ENCODE peak calls at places on chromosomes 1 and 21, in nine cellular contexts. A, B, Q, W, Y, K, X, J and E are unnamed samples.

GRCh38 chr1:208059328-208060017 is 148.5 kb upstream of the CD34 start:
- DNase-seq in A (no peak), J (no peak), W (no peak), Y (no peak), K (no peak), Q (no peak), B (no peak), X (peak), E (peak)

GRCh38 chr1:9350011-9350907 is 57.6 kb downstream of the SPSB1 start:
- DNase-seq in K (no peak), B (no peak), J (no peak), Q (no peak), X (no peak), Y (no peak), W (peak), A (no peak), E (no peak)

GRCh38 chr21:29077651-29078090 is 4.2 kb upstream of the CCT8 start:
- DNase-seq in Y (no peak), W (no peak), Q (no peak), K (no peak), B (no peak), A (no peak), J (no peak), X (no peak), E (no peak)

GRCh38 chr1:214439352-214440119 is 111.9 kb downstream of the PTPN14 start:
- DNase-seq in X (peak), Q (peak), A (no peak), B (no peak), W (no peak), J (no peak), K (peak), Y (no peak), E (no peak)

GRCh38 chr1:202862672-202863560 is 26.0 kb downstream of the RABIF start:
- DNase-seq in Q (no peak), X (peak), Y (no peak), K (no peak), B (no peak), W (no peak), J (no peak), A (no peak), E (no peak)

GRCh38 chr1:150807257-150807637 is 813 bp downstream of the CTSK start:
- DNase-seq in J (no peak), K (no peak), B (no peak), Q (no peak), A (no peak), Y (no peak), W (no peak), X (no peak), E (no peak)

GRCh38 chr1:47856994-47857393 is 140.2 kb downstream of the TRABD2B start:
- DNase-seq in X (no peak), J (no peak), Y (no peak), Q (no peak), A (no peak), K (no peak), W (no peak), B (no peak), E (no peak)

GRCh38 chr1:211024901-211025300 is 109.0 kb downstream of the KCNH1 start:
- DNase-seq in J (no peak), W (no peak), Q (no peak), B (no peak), A (no peak), Y (no peak), K (no peak), X (no peak), E (no peak)

GRCh38 chr1:32953495-32953894 is 11.1 kb downstream of the RNF19B start:
- DNase-seq in X (no peak), B (no peak), W (no peak), J (no peak), Q (no peak), K (no peak), A (no peak), Y (no peak), E (no peak)

GRCh38 chr1:166390406-166390805 is 223.6 kb upstream of the FAM78B start:
- DNase-seq in W (no peak), A (no peak), J (no peak), B (no peak), K (no peak), Y (no peak), X (no peak), Q (no peak), E (no peak)

GRCh38 chr1:220803401-220804201 is 16.9 kb downstream of the MTARC1 start:
- DNase-seq in W (no peak), K (no peak), X (peak), Y (no peak), J (no peak), B (peak), A (no peak), Q (no peak), E (no peak)

GRCh38 chr1:20974069-20974468 is 187.0 kb upstream of the HP1BP3 start:
- DNase-seq in J (no peak), X (no peak), Q (peak), A (no peak), B (no peak), W (no peak), Y (no peak), K (no peak), E (no peak)

GRCh38 chr1:104125935-104126334 is 376.2 kb downstream of the AMY1C start:
- DNase-seq in Q (no peak), K (no peak), J (no peak), Y (no peak), B (no peak), A (no peak), X (no peak), W (no peak), E (no peak)

GRCh38 chr1:235275836-235276235 is 52.1 kb downstream of the ARID4B start:
- DNase-seq in Q (no peak), X (no peak), K (no peak), B (no peak), W (no peak), Y (no peak), A (no peak), J (no peak), E (no peak)

GRCh38 chr1:54051936-54052469 is 1.0 kb downstream of the TMEM59 start:
- DNase-seq in J (no peak), A (no peak), K (peak), Q (no peak), X (no peak), B (no peak), Y (no peak), W (no peak), E (no peak)

GRCh38 chr1:172874950-172875349 is 175.8 kb downstream of the TNFSF18 start:
- DNase-seq in Y (no peak), A (no peak), W (no peak), Q (no peak), X (no peak), K (no peak), B (no peak), J (no peak), E (no peak)

GRCh38 chr1:184555665-184556641 is 169.1 kb downstream of the C1orf21 start:
- DNase-seq in A (no peak), J (no peak), K (no peak), X (no peak), Y (no peak), Q (no peak), B (no peak), W (no peak), E (no peak)

GRCh38 chr1:153396461-153396860 is 5.6 kb upstream of the S100A8 start:
- DNase-seq in Y (no peak), W (no peak), K (no peak), X (no peak), A (no peak), J (no peak), B (no peak), Q (no peak), E (no peak)

GRCh38 chr1:53066941-53067738 is 5.1 kb downstream of the PODN start:
- DNase-seq in A (peak), X (no peak), K (no peak), Y (no peak), W (peak), J (no peak), B (no peak), Q (no peak), E (no peak)

DNA sequence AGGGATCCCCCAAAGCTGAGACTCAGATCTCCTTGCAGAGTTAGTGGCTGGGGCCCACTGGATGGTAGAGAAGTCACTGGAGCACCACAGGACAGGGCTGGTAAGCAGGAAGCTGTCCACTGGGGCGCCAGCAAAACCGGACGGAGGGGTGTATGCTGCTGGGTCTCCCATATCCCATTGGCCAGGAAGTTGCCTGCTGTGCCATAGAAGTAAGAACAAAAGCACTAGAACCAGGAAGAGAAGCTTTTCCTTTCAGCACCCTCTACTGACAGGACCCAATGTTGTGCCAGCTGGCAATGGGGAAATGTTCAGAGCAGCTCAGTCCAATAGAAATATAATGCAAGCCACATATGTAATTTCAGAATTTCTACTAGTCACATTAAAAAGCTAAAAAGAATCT is 146.6 kb downstream of the SPATA46 start:
- DNase-seq in Q (no peak), A (peak), W (no peak), K (peak), X (no peak), Y (no peak), J (no peak), B (no peak), E (peak)
- TF ChIP-seq CTCF in Q (peak), A (no peak), W (no peak), K (no peak), X (no peak), Y (peak), J (no peak), B (no peak), E (peak)

GRCh38 chr1:39833121-39833520 is 44.5 kb upstream of the BMP8B start:
- DNase-seq in Q (no peak), Y (no peak), A (no peak), X (no peak), W (no peak), J (no peak), K (no peak), B (no peak), E (no peak)

GRCh38 chr1:39832294-39832693 is 43.6 kb upstream of the BMP8B start:
- DNase-seq in J (no peak), Y (no peak), Q (no peak), W (no peak), A (no peak), K (no peak), X (no peak), B (peak), E (no peak)

GRCh38 chr1:39835110-39835509 is 46.4 kb upstream of the BMP8B start:
- DNase-seq in A (no peak), Y (no peak), B (no peak), X (no peak), J (no peak), Q (no peak), K (no peak), W (no peak), E (no peak)

GRCh38 chr1:39835935-39836594 is 47.2 kb downstream of the TRIT1 start:
- DNase-seq in X (no peak), A (no peak), J (no peak), Y (no peak), B (no peak), Q (no peak), K (no peak), W (no peak), E (no peak)

DNA sequence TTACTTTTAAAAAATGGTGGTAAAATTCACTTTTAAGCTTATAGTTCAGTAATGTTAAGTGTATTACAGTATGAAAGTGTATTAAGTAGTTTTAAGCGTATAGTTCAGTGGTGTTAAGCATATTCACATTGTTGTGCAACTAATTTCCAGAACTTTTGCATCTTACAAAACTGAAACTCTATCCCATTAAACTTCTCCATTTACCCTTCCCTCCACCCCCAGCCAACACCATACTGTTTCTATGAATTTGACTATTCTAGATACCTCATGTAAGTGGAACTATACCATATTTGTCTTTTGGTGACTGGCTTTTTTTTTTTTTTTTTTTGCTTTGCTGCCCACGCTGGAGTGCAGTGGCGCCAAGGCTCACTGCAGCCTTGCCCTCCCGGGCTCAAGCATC is 45.0 kb upstream of the BMP8B start:
- DNase-seq in Q (no peak), B (no peak), X (no peak), W (no peak), Y (no peak), A (no peak), K (no peak), J (no peak), E (no peak)
- TF ChIP-seq CTCF in Q (no peak), B (no peak), X (no peak), W (no peak), Y (no peak), A (no peak), K (no peak), J (no peak), E (no peak)

DNA sequence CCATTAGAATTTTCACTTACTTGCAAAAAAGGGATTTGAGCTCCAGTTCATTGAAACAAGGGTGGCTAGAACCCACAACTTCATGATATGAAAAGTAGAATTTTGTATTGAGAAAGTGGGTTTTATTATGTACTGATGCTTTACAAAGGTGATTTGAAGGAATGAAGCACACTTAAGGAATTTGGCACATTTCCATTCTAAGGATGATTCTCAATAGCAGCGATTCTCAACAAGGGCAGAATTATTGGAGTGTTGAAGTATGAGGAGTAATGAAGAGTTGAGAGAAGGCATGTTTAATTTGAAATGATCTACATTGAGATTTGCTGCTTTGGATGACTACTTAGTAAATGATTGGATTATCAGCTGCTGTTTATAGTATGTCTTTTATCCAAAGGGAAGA is 54.6 kb downstream of the FNBP1L start:
- DNase-seq in W (no peak), X (no peak), A (no peak), K (no peak), B (no peak), Y (no peak), Q (no peak), J (no peak), E (no peak)
- TF ChIP-seq CTCF in W (no peak), X (no peak), A (no peak), K (no peak), B (no peak), Y (no peak), Q (no peak), J (no peak), E (no peak)

GRCh38 chr1:63868220-63868897 is 94.5 kb downstream of the ROR1 start:
- DNase-seq in B (peak), W (no peak), A (no peak), X (no peak), K (no peak), Y (no peak), Q (no peak), J (no peak), E (no peak)
- TF ChIP-seq CTCF in B (no peak), W (no peak), A (no peak), X (no peak), K (no peak), Y (no peak), Q (peak), J (no peak), E (no peak)

GRCh38 chr1:2556277-2557145 is at the start of gene TNFRSF14:
- DNase-seq in B (peak), J (peak), W (peak), K (peak), X (peak), Y (peak), Q (no peak), A (no peak), E (peak)
- TF ChIP-seq CTCF in B (no peak), J (peak), W (no peak), K (no peak), X (no peak), Y (no peak), Q (peak), A (no peak), E (no peak)

DNA sequence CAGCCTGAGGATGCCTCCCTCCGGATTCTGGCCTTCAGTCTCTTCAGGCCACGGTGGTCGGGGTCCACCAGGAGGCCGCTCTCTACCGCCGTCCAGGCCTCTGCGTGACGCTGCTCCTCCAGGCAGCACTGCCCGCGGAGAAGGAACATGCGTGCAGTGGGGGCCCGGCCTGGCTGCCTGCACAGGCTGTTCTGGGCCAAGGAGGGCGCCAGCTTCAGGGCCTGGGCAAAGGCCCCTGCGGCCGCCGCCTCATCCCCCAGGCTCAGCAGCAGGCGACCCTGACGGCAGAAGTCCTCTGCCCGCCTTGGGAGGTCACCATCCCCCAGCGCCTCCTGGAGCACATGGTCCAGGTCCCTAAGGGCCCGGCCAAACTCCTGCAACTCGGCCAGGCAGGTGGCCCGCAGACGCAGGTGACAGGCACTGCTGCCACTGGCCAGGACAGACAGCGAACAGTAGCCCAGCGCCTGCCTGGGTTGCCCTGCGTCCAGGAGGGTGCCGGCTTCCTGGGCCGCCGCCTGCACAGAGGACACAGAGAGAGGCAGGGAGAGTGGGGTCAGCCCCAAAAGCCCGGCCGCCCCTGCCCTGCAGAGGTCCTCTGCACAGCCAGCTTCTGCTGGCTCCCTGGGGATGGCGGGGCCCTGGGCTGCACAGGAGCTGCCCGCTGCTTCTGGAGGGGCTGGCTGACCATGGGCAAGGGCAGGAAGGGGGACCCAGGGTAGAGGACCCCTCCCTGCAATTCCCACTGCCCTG is 8.7 kb upstream of the MMEL1 start:
- DNase-seq in Q (no peak), W (peak), K (no peak), J (no peak), X (peak), A (no peak), Y (peak), B (no peak), E (no peak)
- TF ChIP-seq CTCF in Q (no peak), W (no peak), K (no peak), J (no peak), X (no peak), A (no peak), Y (no peak), B (no peak), E (no peak)

DNA sequence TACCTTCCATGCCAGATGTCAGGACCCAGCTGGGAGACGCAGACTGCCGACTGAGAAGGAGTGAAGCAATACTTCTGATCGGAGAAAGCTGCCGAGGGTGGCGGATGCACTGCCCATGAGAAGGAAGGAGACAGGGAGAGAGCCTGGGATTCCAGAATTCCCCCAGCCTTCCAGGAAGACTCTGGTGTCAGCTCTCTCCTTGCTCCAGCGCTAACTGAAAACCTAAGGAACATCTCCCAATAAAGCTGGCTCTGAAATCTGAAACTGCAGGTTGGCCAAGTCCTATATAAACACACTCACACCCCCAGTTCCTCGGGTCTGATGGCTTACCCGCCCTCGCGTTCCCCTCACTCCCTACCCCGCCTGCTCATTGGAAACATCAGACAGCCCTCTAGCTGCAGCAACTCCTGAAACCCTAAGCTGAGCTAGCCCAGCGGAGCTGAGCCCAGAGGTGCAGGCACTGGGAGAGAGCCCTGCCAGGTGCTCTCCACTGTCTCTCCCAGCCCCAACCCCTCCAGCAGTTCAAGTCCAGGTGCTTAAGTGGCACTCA is 52.3 kb downstream of the PLEKHA6 start:
- DNase-seq in J (no peak), B (no peak), K (no peak), X (peak), Q (no peak), W (no peak), Y (peak), A (peak), E (peak)
- TF ChIP-seq CTCF in J (no peak), B (no peak), K (no peak), X (peak), Q (peak), W (no peak), Y (no peak), A (no peak), E (peak)

DNA sequence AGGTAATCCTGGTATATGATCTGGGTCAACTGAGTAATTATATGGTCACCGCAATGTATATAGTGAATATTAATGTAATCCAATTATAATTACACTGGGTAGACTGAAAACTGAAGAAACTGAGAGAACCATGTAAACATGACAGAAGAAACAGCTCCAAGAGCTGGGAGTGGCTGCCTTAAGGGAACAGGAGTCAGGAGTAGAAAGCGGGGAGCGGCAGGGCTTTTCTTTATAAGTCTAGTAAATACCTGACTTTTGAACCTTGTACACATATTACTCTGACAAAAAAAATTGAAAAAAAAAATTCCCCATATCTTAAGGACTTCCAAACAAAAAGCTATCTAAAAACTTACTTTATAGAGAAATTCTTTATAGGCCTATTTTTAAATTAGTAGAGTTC is 33.7 kb downstream of the THAP3 start:
- DNase-seq in Y (no peak), J (no peak), K (peak), A (no peak), Q (no peak), X (no peak), W (no peak), B (no peak), E (no peak)
- TF ChIP-seq CTCF in Y (no peak), J (no peak), K (no peak), A (no peak), Q (no peak), X (no peak), W (no peak), B (no peak), E (no peak)

DNA sequence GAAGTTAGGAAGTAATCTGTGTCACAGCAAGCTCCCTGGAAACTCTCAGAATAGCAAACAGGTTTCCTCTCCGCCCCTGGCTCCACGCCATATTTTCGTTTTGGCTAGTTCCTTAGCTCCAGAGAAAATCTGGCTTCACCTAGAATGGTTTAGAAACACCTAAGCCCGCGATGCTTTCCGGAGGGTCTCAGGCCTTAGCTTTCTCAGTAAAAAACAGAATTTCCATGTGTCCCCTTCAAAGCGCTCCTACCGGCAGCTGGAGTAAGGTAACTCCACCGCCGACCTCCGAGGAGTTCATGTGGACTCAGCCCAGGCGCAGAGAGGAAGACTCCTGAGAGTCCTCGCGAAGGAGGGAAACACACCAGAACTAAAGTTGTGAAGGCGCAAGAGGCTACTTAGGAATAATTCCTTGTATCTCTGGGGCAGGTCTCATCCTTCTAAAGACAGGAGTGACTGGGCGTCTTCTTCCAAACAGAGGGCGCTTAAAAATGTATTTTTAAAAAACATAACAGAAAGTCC is 406 bp downstream of the KIAA0040 start:
- DNase-seq in Q (no peak), X (peak), A (peak), K (peak), Y (peak), B (peak), J (peak), W (peak), E (peak)
- TF ChIP-seq CTCF in Q (no peak), X (no peak), A (no peak), K (peak), Y (no peak), B (no peak), J (no peak), W (no peak), E (no peak)